ENCODE peak calls at places on chromosomes 3 and 15, in seven cellular contexts. G, K, R, B, T, S and M are unnamed samples.

GRCh38 chr3:142237891-142238290 is 12.5 kb upstream of the GK5 start:
- DNase-seq in T (no peak), R (no peak), S (no peak), G (no peak), B (no peak), K (peak), M (no peak)

GRCh38 chr3:63791974-63792373 is 27.1 kb upstream of the C3orf49 start:
- DNase-seq in T (peak), R (no peak), K (peak), B (peak), G (no peak), S (peak), M (no peak)

GRCh38 chr15:68749365-68750141 is 71.1 kb downstream of the ANP32A start:
- DNase-seq in S (no peak), T (no peak), B (no peak), R (no peak), K (no peak), G (no peak), M (no peak)

GRCh38 chr3:177777699-177778098 is 580.4 kb upstream of the TBL1XR1 start:
- DNase-seq in K (peak), R (peak), S (peak), T (peak), G (no peak), B (no peak), M (peak)

GRCh38 chr15:80554526-80554925 is 140.6 kb upstream of the ABHD17C start:
- DNase-seq in K (no peak), T (no peak), B (no peak), R (no peak), S (no peak), G (no peak), M (no peak)

GRCh38 chr3:124833710-124834332 is 53.3 kb downstream of the ITGB5 start:
- DNase-seq in G (no peak), K (no peak), R (no peak), S (no peak), B (no peak), T (no peak), M (no peak)

GRCh38 chr15:63474810-63475316 is 29.5 kb upstream of the USP3 start:
- DNase-seq in S (peak), G (no peak), R (peak), T (peak), B (no peak), K (peak), M (no peak)

GRCh38 chr3:28022916-28023315 is 218.5 kb upstream of the CMC1 start:
- DNase-seq in B (no peak), R (no peak), K (peak), G (no peak), S (no peak), T (no peak), M (no peak)

GRCh38 chr3:113663324-113663750 is 33.1 kb downstream of the USF3 start:
- DNase-seq in K (no peak), B (no peak), G (no peak), R (no peak), T (no peak), S (no peak), M (no peak)